ENCODE peak calls at places on chromosome 6, in five cellular contexts. J, R, W, Y and S are unnamed samples.
A peak's percentile ranks its signal among the peaks of the same experiment; 100 is the strongest.

GRCh38 chr6:112443666-112444065 is 96.5 kb downstream of the RFPL4B start:
- DNase-seq in J (no peak), R (no peak), W (no peak), Y (peak; percentile 33), S (no peak)

GRCh38 chr6:131013495-131013894 is 49.5 kb downstream of the EPB41L2 start:
- DNase-seq in J (no peak), R (no peak), W (no peak), Y (peak; percentile 92), S (no peak)

GRCh38 chr6:6230286-6230685 is 90.2 kb downstream of the F13A1 start:
- DNase-seq in J (no peak), R (peak; percentile 89), W (peak; percentile 72), Y (no peak), S (no peak)

GRCh38 chr6:10033223-10033829 is 381.5 kb downstream of the TFAP2A start:
- DNase-seq in J (no peak), R (no peak), W (peak; percentile 52), Y (peak; percentile 35), S (no peak)

GRCh38 chr6:151916075-151916474 is 108.6 kb downstream of the ESR1 start:
- DNase-seq in J (no peak), R (no peak), W (no peak), Y (no peak), S (no peak)

GRCh38 chr6:64973142-64973541 is 733.9 kb downstream of the EYS start:
- DNase-seq in J (no peak), R (no peak), W (no peak), Y (no peak), S (no peak)

GRCh38 chr6:158026901-158027589 is 45.4 kb downstream of the SYNJ2 start:
- DNase-seq in J (no peak), R (no peak), W (no peak), Y (no peak), S (peak; percentile 76)

GRCh38 chr6:121688974-121689373 is 253.5 kb downstream of the GJA1 start:
- DNase-seq in J (peak; percentile 8), R (no peak), W (no peak), Y (peak; percentile 50), S (no peak)

GRCh38 chr6:2129076-2129695 is 116.2 kb downstream of the GMDS start:
- DNase-seq in J (no peak), R (no peak), W (no peak), Y (no peak), S (no peak)

GRCh38 chr6:15444881-15445280 is 199.0 kb downstream of the JARID2 start:
- DNase-seq in J (no peak), R (no peak), W (peak; percentile 41), Y (no peak), S (no peak)

GRCh38 chr6:90233994-90234393 is 62.6 kb downstream of the BACH2 start:
- DNase-seq in J (peak; percentile 92), R (peak; percentile 17), W (no peak), Y (no peak), S (no peak)

GRCh38 chr6:14917101-14917500 is 328.8 kb upstream of the JARID2 start:
- DNase-seq in J (no peak), R (no peak), W (no peak), Y (peak; percentile 58), S (no peak)

GRCh38 chr6:107962723-107963122 is 4.7 kb upstream of the SEC63 start:
- DNase-seq in J (no peak), R (no peak), W (no peak), Y (no peak), S (no peak)

GRCh38 chr6:31114540-31114876 is at the start of gene PSORS1C1:
- DNase-seq in J (no peak), R (peak; percentile 88), W (peak; percentile 80), Y (peak; percentile 95), S (peak; percentile 87)

GRCh38 chr6:20182926-20183521 is 29.2 kb downstream of the MBOAT1 start:
- DNase-seq in J (no peak), R (peak; percentile 92), W (no peak), Y (peak; percentile 18), S (peak; percentile 82)

GRCh38 chr6:5622276-5623005 is 361.1 kb downstream of the FARS2 start:
- DNase-seq in J (no peak), R (no peak), W (no peak), Y (no peak), S (no peak)

GRCh38 chr6:35402136-35402855 is 49.8 kb upstream of the FANCE start:
- DNase-seq in J (no peak), R (no peak), W (no peak), Y (no peak), S (peak; percentile 85)

GRCh38 chr6:17291778-17292177 is 10.6 kb downstream of the RBM24 start:
- DNase-seq in J (no peak), R (no peak), W (no peak), Y (no peak), S (peak; percentile 60)

GRCh38 chr6:95091823-95092436 is 485.4 kb upstream of the MANEA start:
- DNase-seq in J (no peak), R (no peak), W (no peak), Y (peak; percentile 36), S (no peak)

GRCh38 chr6:117956386-117956785 is 49.3 kb downstream of the SLC35F1 start:
- DNase-seq in J (no peak), R (no peak), W (no peak), Y (peak; percentile 45), S (no peak)

GRCh38 chr6:51959744-51960383 is 127.5 kb downstream of the PKHD1 start:
- DNase-seq in J (no peak), R (peak; percentile 68), W (peak; percentile 92), Y (peak; percentile 38), S (no peak)

GRCh38 chr6:2920671-2921112 is 17.6 kb upstream of the SERPINB9 start:
- DNase-seq in J (no peak), R (no peak), W (peak; percentile 64), Y (no peak), S (peak; percentile 61)

GRCh38 chr6:25257686-25258348 is 21.4 kb upstream of the CARMIL1 start:
- DNase-seq in J (no peak), R (no peak), W (no peak), Y (no peak), S (no peak)

GRCh38 chr6:133888931-133889556 is at the start of gene TCF21:
- DNase-seq in J (no peak), R (peak; percentile 39), W (peak; percentile 84), Y (peak; percentile 23), S (no peak)

GRCh38 chr6:111552241-111552744 is 53.4 kb downstream of the TRAF3IP2 start:
- DNase-seq in J (no peak), R (peak; percentile 46), W (peak; percentile 77), Y (peak; percentile 98), S (peak; percentile 71)

GRCh38 chr6:91704531-91704930 is 1117.7 kb upstream of the MAP3K7 start:
- DNase-seq in J (no peak), R (no peak), W (no peak), Y (peak; percentile 86), S (no peak)

GRCh38 chr6:35490821-35491557 is 5.9 kb downstream of the TEAD3 start:
- DNase-seq in J (no peak), R (no peak), W (no peak), Y (no peak), S (no peak)

GRCh38 chr6:150734235-150734634 is 131.3 kb upstream of the MTHFD1L start:
- DNase-seq in J (no peak), R (no peak), W (no peak), Y (peak; percentile 50), S (no peak)

DNA sequence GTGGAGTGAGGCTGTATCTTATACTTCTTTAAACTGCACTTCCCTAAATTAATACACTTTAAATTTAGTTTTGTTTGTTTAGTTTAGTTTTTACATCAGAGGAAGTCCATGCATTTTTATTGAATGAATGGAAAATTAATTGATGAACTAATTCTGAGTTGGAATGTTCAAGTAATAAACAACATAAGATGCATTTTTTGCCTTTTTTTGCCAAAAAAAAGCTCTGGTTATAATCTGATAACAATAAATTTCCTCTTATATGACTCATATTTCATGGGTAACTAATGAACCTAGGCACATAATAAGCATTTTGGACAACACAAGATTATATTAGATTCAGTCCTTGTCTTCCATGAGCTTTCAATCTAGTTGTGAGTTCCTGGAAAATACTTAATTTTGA is 323.1 kb downstream of the CENPW start:
- DNase-seq in J (no peak), R (no peak), W (no peak), Y (no peak), S (no peak)
- H3K4me1 ChIP-seq in J (no peaks in the 10 kb centered on the region), R (no peaks in the 10 kb centered on the region), W (no peaks in the 10 kb centered on the region), Y (peaks cover 3% of the 10 kb centered on the region), S (no peaks in the 10 kb centered on the region)

GRCh38 chr6:36780517-36781210 is 58.6 kb downstream of the CPNE5 start:
- DNase-seq in J (no peak), R (no peak), W (no peak), Y (no peak), S (no peak)
- H3K4me1 ChIP-seq in J (peaks cover 4% of the 10 kb centered on the region), R (no peaks in the 10 kb centered on the region), W (no peaks in the 10 kb centered on the region), Y (no peaks in the 10 kb centered on the region), S (no peaks in the 10 kb centered on the region)

GRCh38 chr6:106104476-106104875 is 18.3 kb downstream of the PRDM1 start:
- DNase-seq in J (no peak), R (no peak), W (no peak), Y (no peak), S (no peak)

GRCh38 chr6:106105493-106105892 is 19.4 kb downstream of the PRDM1 start:
- DNase-seq in J (no peak), R (no peak), W (no peak), Y (no peak), S (peak; percentile 75)

GRCh38 chr6:106103728-106104109 is 17.6 kb downstream of the PRDM1 start:
- DNase-seq in J (no peak), R (peak; percentile 57), W (no peak), Y (no peak), S (peak; percentile 67)

GRCh38 chr6:106106276-106107042 is 20.3 kb downstream of the PRDM1 start:
- DNase-seq in J (no peak), R (no peak), W (no peak), Y (no peak), S (no peak)

DNA sequence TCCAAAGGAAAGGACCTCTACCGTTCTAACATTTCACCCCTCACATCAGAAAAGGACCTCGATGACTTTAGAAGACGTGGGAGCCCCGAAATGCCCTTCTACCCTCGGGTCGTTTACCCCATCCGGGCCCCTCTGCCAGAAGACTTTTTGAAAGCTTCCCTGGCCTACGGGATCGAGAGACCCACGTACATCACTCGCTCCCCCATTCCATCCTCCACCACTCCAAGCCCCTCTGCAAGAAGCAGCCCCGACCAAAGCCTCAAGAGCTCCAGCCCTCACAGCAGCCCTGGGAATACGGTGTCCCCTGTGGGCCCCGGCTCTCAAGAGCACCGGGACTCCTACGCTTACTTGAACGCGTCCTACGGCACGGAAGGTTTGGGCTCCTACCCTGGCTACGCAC is 18.8 kb downstream of the PRDM1 start:
- DNase-seq in J (no peak), R (no peak), W (no peak), Y (no peak), S (no peak)
- H3K4me1 ChIP-seq in J (peaks cover 49% of the 10 kb centered on the region), R (no peaks in the 10 kb centered on the region), W (peaks cover 8% of the 10 kb centered on the region), Y (no peaks in the 10 kb centered on the region), S (peaks cover 22% of the 10 kb centered on the region)

GRCh38 chr6:99422912-99423311 is 2.2 kb downstream of the PNISR start:
- DNase-seq in J (no peak), R (no peak), W (no peak), Y (no peak), S (no peak)
- H3K4me1 ChIP-seq in J (peaks cover 72% of the 10 kb centered on the region), R (peaks cover 23% of the 10 kb centered on the region), W (peaks cover 3% of the 10 kb centered on the region), Y (peaks cover 14% of the 10 kb centered on the region), S (peaks cover 53% of the 10 kb centered on the region)